ENCODE peak calls at places on chromosome X, in four cellular contexts. M is DMS153, W is neural crest cell, Q is thoracic aorta. N is an unnamed sample.

GRCh38 chrX:25066131-25066530 is 50.4 kb upstream of the ARX start:
- DNase-seq in M (no peak), Q (no peak), W (no peak), N (no peak)

GRCh38 chrX:139691843-139692505 is 16.0 kb downstream of the MCF2 start:
- DNase-seq in Q (no peak), M (no peak), W (peak), N (no peak)

GRCh38 chrX:99271641-99272040 is 1138.4 kb downstream of the PCDH19 start:
- DNase-seq in M (no peak), Q (no peak), W (no peak), N (no peak)

GRCh38 chrX:24063488-24063887 is 8.7 kb downstream of the EIF2S3 start:
- DNase-seq in W (no peak), Q (no peak), M (no peak), N (no peak)

GRCh38 chrX:20001615-20002014 is 10.8 kb upstream of the BCLAF3 start:
- DNase-seq in M (no peak), Q (no peak), W (no peak), N (no peak)

GRCh38 chrX:135463937-135464336 is 42.2 kb downstream of the SMIM10L2A start:
- DNase-seq in W (no peak), Q (no peak), M (no peak), N (no peak)

GRCh38 chrX:108582151-108582550 is 142.5 kb downstream of the COL4A5 start:
- DNase-seq in M (no peak), W (peak), Q (no peak), N (no peak)

GRCh38 chrX:9902651-9903050 is 64.5 kb upstream of the CLDN34 start:
- DNase-seq in W (no peak), M (no peak), Q (no peak), N (peak)

GRCh38 chrX:106220177-106220576 is 52.1 kb downstream of the PWWP3B start:
- DNase-seq in Q (no peak), W (no peak), M (no peak), N (no peak)

GRCh38 chrX:22629105-22629725 is 356.5 kb downstream of the CBLL2 start:
- DNase-seq in Q (no peak), M (no peak), W (no peak), N (no peak)

GRCh38 chrX:154840856-154841255 is 6.4 kb upstream of the SMIM9 start:
- DNase-seq in W (no peak), M (peak), Q (no peak), N (no peak)

N was measured in GOT3.